ENCODE peak calls at places on chromosomes 4 and X, in six cellular contexts. O is CD8-positive, alpha-beta memory T cell; H is H1; X is HCT116; J is SK-N-SH; P is left ventricle myocardium inferior. N is an unnamed sample. For H3K27me3, the result is how much of the 10 kb centered on the place peaks cover.

GRCh38 chr4:158710814-158711213 is 12.4 kb downstream of the PPID start:
- DNase-seq in O (no peak), H (no peak), X (no peak), J (no peak), P (no peak), N (no peak)

GRCh38 chr4:121307441-121308327 is 73.1 kb downstream of the QRFPR start:
- DNase-seq in O (peak), H (no peak), X (peak), J (no peak), P (no peak), N (no peak)

GRCh38 chr4:72690782-72691181 is 121.8 kb upstream of the ADAMTS3 start:
- DNase-seq in O (no peak), H (no peak), X (no peak), J (no peak), P (no peak), N (no peak)

GRCh38 chr4:40316782-40317635 is 18.1 kb upstream of the CHRNA9 start:
- DNase-seq in O (peak), H (peak), X (peak), J (peak), P (no peak), N (no peak)

GRCh38 chr4:160319221-160319867 is 1216.5 kb downstream of the RAPGEF2 start:
- DNase-seq in O (no peak), H (no peak), X (peak), J (no peak), P (no peak), N (no peak)

GRCh38 chr4:70714061-70714468 is 7.7 kb upstream of the RUFY3 start:
- DNase-seq in O (no peak), H (no peak), X (no peak), J (no peak), P (no peak), N (no peak)

GRCh38 chrX:8067754-8068469 is 103.2 kb downstream of the VCX2 start:
- DNase-seq in O (no peak), H (no peak), X (no peak), J (no peak), P (no peak), N (no peak)

GRCh38 chr4:69995526-69996016 is at the start of gene STATH:
- DNase-seq in O (no peak), H (no peak), X (no peak), J (no peak), P (no peak), N (no peak)

GRCh38 chr4:84877051-84877833 is 89.2 kb downstream of the WDFY3 start:
- DNase-seq in O (no peak), H (no peak), X (no peak), J (no peak), P (no peak), N (no peak)

GRCh38 chrX:413322-414201 is 26.9 kb upstream of the PPP2R3B start:
- DNase-seq in O (no peak), H (peak), X (no peak), J (no peak), P (peak), N (no peak)

GRCh38 chr4:112560084-112560483 is 44.1 kb upstream of the NEUROG2 start:
- DNase-seq in O (no peak), H (no peak), X (no peak), J (no peak), P (no peak), N (no peak)

GRCh38 chrX:140088438-140088837 is 123.1 kb upstream of the CXorf66 start:
- DNase-seq in O (no peak), H (no peak), X (no peak), J (no peak), P (no peak), N (no peak)

GRCh38 chr4:74944354-74944793 is 11.5 kb downstream of the PARM1 start:
- DNase-seq in O (no peak), H (no peak), X (no peak), J (no peak), P (no peak), N (no peak)

GRCh38 chr4:127995776-127996175 is 30.6 kb downstream of the ABHD18 start:
- DNase-seq in O (no peak), H (no peak), X (no peak), J (no peak), P (no peak), N (no peak)

GRCh38 chr4:153260553-153261306 is 56.5 kb downstream of the TRIM2 start:
- DNase-seq in O (no peak), H (no peak), X (no peak), J (peak), P (no peak), N (no peak)

GRCh38 chr4:3371038-3371437 is 70.7 kb upstream of the HGFAC start:
- DNase-seq in O (no peak), H (no peak), X (no peak), J (peak), P (no peak), N (no peak)

GRCh38 chr4:6469144-6469543 is 3.3 kb downstream of the PPP2R2C start:
- DNase-seq in O (no peak), H (no peak), X (no peak), J (no peak), P (no peak), N (no peak)
- H3K27me3 ChIP-seq in O (under half), H (under half), X (under half), J (under half), P (half or more), N (under half)

DNA sequence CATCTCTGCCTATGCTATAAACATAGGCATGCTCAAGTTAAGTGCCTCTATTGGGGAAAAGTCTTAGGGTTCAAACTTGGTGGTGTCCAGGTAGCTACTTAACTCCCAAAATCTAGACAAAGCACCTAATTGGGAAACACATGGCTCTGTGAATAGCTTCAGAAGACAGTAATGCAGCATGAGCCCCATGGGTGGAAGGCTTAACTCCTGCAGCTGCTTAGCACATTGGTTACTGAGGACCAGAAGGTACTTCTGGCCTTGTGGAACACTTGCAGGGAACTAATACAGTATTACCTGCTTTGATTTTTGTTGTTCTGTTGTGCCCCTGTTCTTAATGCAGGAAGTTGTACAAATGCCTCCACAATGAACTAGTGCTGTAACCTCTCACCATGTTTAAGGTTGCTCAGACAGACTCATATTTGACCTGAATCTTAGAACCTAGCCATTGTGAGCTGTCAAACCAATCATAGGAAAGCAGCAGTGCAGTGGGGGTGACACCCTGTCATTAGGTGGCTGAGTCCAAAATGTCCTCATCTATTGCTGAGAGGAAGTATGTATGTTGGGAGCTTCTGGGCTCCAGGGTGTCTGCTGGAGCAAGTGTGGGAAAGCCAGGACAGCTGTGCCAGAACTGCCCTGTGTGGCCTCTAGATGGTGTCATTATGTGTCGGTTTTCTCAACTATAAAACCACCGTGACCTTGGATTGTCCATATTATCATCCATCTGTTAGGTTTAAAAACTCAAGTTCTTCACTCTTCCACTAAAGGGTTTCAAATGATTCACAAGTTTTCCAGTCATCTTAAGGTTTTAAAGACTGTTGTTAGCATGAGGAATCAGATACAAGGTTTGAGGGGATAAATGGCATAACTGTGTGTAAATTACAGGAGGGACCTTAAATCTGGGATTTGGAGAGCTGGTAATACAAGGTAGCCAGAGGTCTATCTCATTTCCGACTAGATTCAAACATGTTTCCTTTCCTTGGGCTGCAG is 69.9 kb upstream of the WDR1 start:
- DNase-seq in O (no peak), H (no peak), X (no peak), J (no peak), P (no peak), N (no peak)
- H3K27ac ChIP-seq in O (peak), H (no peak), X (no peak), J (peak), P (peak), N (no peak)

GRCh38 chr4:171484681-171485080 is 328.5 kb upstream of the GALNTL6 start:
- DNase-seq in O (no peak), H (no peak), X (no peak), J (no peak), P (no peak), N (no peak)
- H3K27me3 ChIP-seq in O (under half), H (under half), X (under half), J (under half), P (under half), N (under half)

GRCh38 chr4:1337376-1337831 is 9.6 kb upstream of the UVSSA start:
- DNase-seq in O (no peak), H (no peak), X (peak), J (no peak), P (no peak), N (no peak)
- H3K27ac ChIP-seq in O (no peak), H (no peak), X (peak), J (no peak), P (no peak), N (peak)

DNA sequence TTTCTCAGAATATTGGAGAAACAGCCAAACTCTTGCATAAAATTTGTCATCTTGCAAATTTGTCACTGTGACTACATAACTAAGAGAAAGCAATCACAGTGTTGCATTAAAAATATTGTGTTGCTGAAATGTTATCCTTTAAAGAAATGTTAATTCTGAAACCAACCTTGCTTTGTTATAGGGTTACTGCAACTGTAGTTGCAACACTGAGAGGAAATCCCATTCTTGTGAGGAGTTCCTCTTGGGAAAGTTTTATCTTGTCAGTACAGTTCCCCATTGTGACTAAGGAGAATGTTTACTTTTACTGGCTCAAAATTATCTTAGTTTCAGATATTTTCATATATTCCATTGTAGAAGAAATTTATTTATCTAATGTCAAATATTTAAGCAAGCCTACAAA is 20.9 kb downstream of the CYBB start:
- DNase-seq in O (no peak), H (no peak), X (no peak), J (no peak), P (no peak), N (no peak)
- H3K27me3 ChIP-seq in O (under half), H (under half), X (under half), J (under half), P (under half), N (under half)

DNA sequence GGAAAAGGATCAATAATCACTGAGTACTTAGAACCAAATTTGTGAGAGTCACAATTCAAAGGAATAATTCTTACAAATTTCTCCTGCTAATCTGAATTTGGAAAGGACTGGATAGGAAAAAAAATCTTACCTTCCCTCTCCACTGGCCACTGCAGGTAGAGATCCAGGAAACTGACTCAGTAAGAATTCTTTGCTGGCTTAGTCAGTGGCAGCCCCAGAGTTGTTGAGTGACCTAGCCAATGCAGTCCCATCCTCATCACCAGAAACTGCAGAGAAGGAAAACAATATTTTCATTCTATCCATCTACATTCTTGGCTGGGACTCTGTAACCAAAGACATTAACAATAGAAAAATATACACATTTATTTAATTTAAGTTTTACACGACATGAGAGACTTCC is 572.0 kb downstream of the ADGRL3 start:
- DNase-seq in O (no peak), H (no peak), X (no peak), J (no peak), P (no peak), N (no peak)
- H3K27ac ChIP-seq in O (no peak), H (no peak), X (no peak), J (no peak), P (no peak), N (no peak)

DNA sequence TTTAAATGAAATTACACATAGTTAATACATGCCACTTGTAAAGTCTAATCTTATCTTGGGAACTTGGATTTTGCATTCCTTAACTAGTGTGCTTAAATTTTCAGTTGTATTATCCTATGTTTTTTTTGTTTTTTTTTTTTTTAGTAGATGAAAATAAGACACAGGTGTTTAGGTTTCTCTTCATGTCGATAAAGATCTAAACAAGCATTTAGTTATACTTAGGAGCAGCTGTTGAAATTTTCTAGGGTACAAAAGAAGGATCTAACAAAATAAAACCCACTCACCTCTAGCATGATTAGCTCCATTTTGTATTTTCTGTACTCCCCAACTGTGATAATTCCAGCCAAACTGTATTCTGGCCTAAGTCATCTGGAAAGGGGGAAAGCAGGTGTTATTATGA is 96.0 kb upstream of the SPRY1 start:
- DNase-seq in O (no peak), H (no peak), X (no peak), J (no peak), P (no peak), N (no peak)
- H3K27me3 ChIP-seq in O (under half), H (under half), X (under half), J (under half), P (under half), N (under half)

GRCh38 chrX:150635952-150636351 is 57.2 kb upstream of the MTMR1 start:
- DNase-seq in O (no peak), H (no peak), X (no peak), J (no peak), P (no peak), N (no peak)
- H3K27ac ChIP-seq in O (no peak), H (no peak), X (no peak), J (peak), P (no peak), N (no peak)

GRCh38 chrX:109498434-109498833 is 16.5 kb upstream of the GUCY2F start:
- DNase-seq in O (no peak), H (no peak), X (no peak), J (no peak), P (no peak), N (no peak)
- H3K27me3 ChIP-seq in O (under half), H (under half), X (under half), J (under half), P (under half), N (under half)

DNA sequence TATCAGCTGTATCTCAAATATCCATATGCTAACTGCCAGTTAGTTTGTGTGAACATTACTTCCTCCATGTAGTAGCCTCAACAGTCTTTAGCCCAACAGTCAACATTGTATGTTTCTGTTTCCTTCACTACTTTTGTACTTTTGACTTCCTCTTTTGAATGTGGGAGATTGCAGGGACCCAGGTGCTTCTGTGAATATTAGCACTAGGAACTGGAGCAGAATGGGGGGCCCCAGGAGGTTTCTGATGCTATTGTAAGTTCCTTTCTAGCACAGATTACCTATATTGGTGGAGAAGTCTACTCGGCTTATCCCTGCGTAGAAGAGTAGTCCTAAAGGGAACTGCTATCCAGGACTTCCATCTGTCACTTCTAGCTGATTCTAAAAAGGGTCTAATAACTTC is 2.3 kb downstream of the PLAC8 start:
- DNase-seq in O (no peak), H (no peak), X (no peak), J (no peak), P (no peak), N (no peak)
- H3K27ac ChIP-seq in O (peak), H (no peak), X (no peak), J (peak), P (no peak), N (peak)

N was measured in esophagus squamous epithelium.